ENCODE peak calls at places on chromosomes 12 and 14, in five cellular contexts. U is stomach, S is endothelial cell of umbilical vein, L is uterus, G is neural progenitor cell. E is an unnamed sample. For H3K4me1 and H3K9me3, the result is how much of the 10 kb centered on the place peaks cover.

GRCh38 chr14:69139743-69140142 is 13.2 kb downstream of the DCAF5 start:
- DNase-seq in S (no peak), L (no peak), U (no peak), G (no peak), E (no peak)

GRCh38 chr14:60485600-60486251 is at the start of gene C14orf39:
- DNase-seq in L (no peak), G (peak), S (peak), U (no peak), E (no peak)

GRCh38 chr12:52993558-52993869 is 12.7 kb upstream of the EIF4B start:
- DNase-seq in G (no peak), U (no peak), L (no peak), S (no peak), E (no peak)

GRCh38 chr12:67475725-67476124 is 172.8 kb upstream of the DYRK2 start:
- DNase-seq in G (no peak), L (no peak), S (no peak), U (no peak), E (no peak)

GRCh38 chr12:57476162-57476992 is 3.3 kb downstream of the ARHGAP9 start:
- DNase-seq in L (no peak), U (peak), G (no peak), S (no peak), E (no peak)

GRCh38 chr14:100865682-100866591 is 37.6 kb downstream of the RTL1 start:
- DNase-seq in U (no peak), G (no peak), L (no peak), S (no peak), E (no peak)

GRCh38 chr14:93960108-93960475 is 16.3 kb downstream of the ASB2 start:
- DNase-seq in G (no peak), S (no peak), U (no peak), L (no peak), E (no peak)

GRCh38 chr12:105729372-105729771 is 398.9 kb downstream of the C12orf75 start:
- DNase-seq in L (no peak), U (no peak), S (no peak), G (no peak), E (no peak)

GRCh38 chr12:52148541-52149181 is 43.2 kb downstream of the KRT80 start:
- DNase-seq in U (peak), G (no peak), L (no peak), S (no peak), E (peak)

GRCh38 chr12:126084480-126084879 is 1019.2 kb downstream of the AACS start:
- DNase-seq in L (no peak), U (no peak), S (no peak), G (no peak), E (no peak)

GRCh38 chr12:50110127-50110761 is 1.8 kb upstream of the COX14 start:
- DNase-seq in S (no peak), L (peak), U (peak), G (no peak), E (peak)

GRCh38 chr14:77092676-77093075 is 5.4 kb upstream of the CIPC start:
- DNase-seq in L (no peak), S (no peak), U (no peak), G (no peak), E (no peak)

GRCh38 chr12:87930033-87930432 is 99.2 kb downstream of the C12orf50 start:
- DNase-seq in L (no peak), U (no peak), S (no peak), G (no peak), E (no peak)

GRCh38 chr12:113422030-113422900 is at the start of gene SDSL:
- DNase-seq in L (peak), U (peak), G (peak), S (peak), E (peak)

GRCh38 chr14:100554082-100554677 is 33.0 kb downstream of the BEGAIN start:
- DNase-seq in S (no peak), U (peak), G (no peak), L (peak), E (peak)

GRCh38 chr12:94230357-94230905 is 82.1 kb downstream of the PLXNC1 start:
- DNase-seq in L (no peak), G (no peak), S (no peak), U (no peak), E (no peak)

GRCh38 chr12:30423330-30423729 is 272.3 kb downstream of the IPO8 start:
- DNase-seq in L (no peak), U (no peak), S (no peak), G (no peak), E (no peak)

GRCh38 chr14:38616959-38617358 is 361.1 kb upstream of the CLEC14A start:
- DNase-seq in U (no peak), S (no peak), G (no peak), L (no peak), E (no peak)

GRCh38 chr12:68792952-68793351 is 15.0 kb upstream of the MDM2 start:
- DNase-seq in S (peak), G (peak), L (no peak), U (no peak), E (no peak)

GRCh38 chr14:24996930-24997329 is 53.0 kb downstream of the STXBP6 start:
- DNase-seq in U (no peak), S (peak), G (no peak), L (no peak), E (no peak)

GRCh38 chr12:104929926-104930325 is 28.2 kb downstream of the SLC41A2 start:
- DNase-seq in G (no peak), S (no peak), L (no peak), U (no peak), E (no peak)

GRCh38 chr12:100199347-100200136 is 1.1 kb upstream of the ACTR6 start:
- DNase-seq in L (peak), U (peak), G (peak), S (peak), E (peak)

GRCh38 chr14:67413806-67414769 is 2.1 kb upstream of the PLEK2 start:
- DNase-seq in S (peak), L (no peak), G (no peak), U (no peak), E (no peak)

GRCh38 chr14:57707219-57707618 is 158.7 kb downstream of the SLC35F4 start:
- DNase-seq in S (no peak), U (no peak), G (no peak), L (no peak), E (no peak)

GRCh38 chr12:116382456-116382902 is 105.0 kb upstream of the MED13L start:
- DNase-seq in S (peak), G (peak), L (no peak), U (no peak), E (no peak)

GRCh38 chr12:61272441-61272840 is 987.8 kb upstream of the USP15 start:
- DNase-seq in S (no peak), U (no peak), L (no peak), G (no peak), E (no peak)

GRCh38 chr14:99803803-99804202 is 10.6 kb downstream of the EML1 start:
- DNase-seq in U (no peak), L (no peak), G (peak), S (no peak), E (no peak)

GRCh38 chr12:119412811-119413794 is 78.6 kb downstream of the CCDC60 start:
- DNase-seq in L (peak), G (peak), U (peak), S (peak), E (peak)

GRCh38 chr12:42756841-42757661 is 167.5 kb upstream of the PRICKLE1 start:
- DNase-seq in L (peak), G (peak), U (no peak), S (peak), E (no peak)

GRCh38 chr12:40233741-40234367 is 9.1 kb downstream of the LRRK2 start:
- DNase-seq in L (no peak), S (no peak), U (no peak), G (no peak), E (no peak)

GRCh38 chr12:67661311-67662011 is 12.9 kb downstream of the DYRK2 start:
- DNase-seq in U (no peak), S (no peak), L (no peak), G (no peak), E (no peak)

GRCh38 chr12:115774148-115774905 is 503.2 kb downstream of the MED13L start:
- DNase-seq in L (no peak), S (no peak), U (no peak), G (no peak), E (peak)

GRCh38 chr12:1838223-1838993 is 18.0 kb downstream of the LRTM2 start:
- DNase-seq in G (no peak), L (no peak), S (no peak), U (no peak), E (no peak)
- H3K4me1 ChIP-seq in G (under half), L (under half), S (under half), U (under half), E (under half)

GRCh38 chr14:106378191-106378590 is 851.8 kb downstream of the TMEM121 start:
- DNase-seq in S (no peak), G (no peak), L (no peak), U (no peak), E (no peak)

GRCh38 chr14:106377432-106377831 is 851.0 kb downstream of the TMEM121 start:
- DNase-seq in L (no peak), G (no peak), S (no peak), U (no peak), E (no peak)

DNA sequence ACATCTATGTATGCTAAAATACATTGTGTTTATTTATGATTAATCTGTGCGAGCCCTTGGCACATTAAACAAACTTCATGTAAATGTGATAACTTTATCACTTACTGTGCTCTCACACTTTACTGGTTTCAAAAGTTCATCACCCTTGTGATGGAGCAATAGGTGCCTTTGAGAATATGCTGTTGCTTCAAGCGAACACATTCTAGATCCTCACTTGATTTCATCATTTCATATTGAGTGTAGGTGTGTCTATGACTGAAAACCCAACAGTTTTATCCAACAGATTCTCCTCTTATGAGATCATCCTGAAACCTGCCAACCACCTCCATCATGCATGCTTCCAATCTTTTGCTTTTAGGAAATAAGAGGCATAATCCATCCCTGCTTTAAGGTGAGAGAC is 854.4 kb downstream of the TMEM121 start:
- DNase-seq in G (no peak), S (no peak), L (no peak), U (no peak), E (no peak)
- H3K9me3 ChIP-seq in G (under half), S (under half), L (under half), U (under half), E (under half)

GRCh38 chr12:127450822-127451221 is 816.1 kb upstream of the TMEM132C start:
- DNase-seq in U (no peak), L (no peak), G (no peak), S (no peak), E (no peak)
- TF ChIP-seq CTCF in U (no peak), L (no peak), G (no peak), S (no peak), E (no peak)

GRCh38 chr14:79656086-79656485 is 555.2 kb downstream of the DIO2 start:
- DNase-seq in S (no peak), G (no peak), L (no peak), U (no peak), E (no peak)
- H3K4me1 ChIP-seq in S (under half), G (under half), L (under half), U (under half), E (under half)

E was measured in colonic mucosa.